ENCODE peak calls at places on chromosomes 7 and 10, in nine cellular contexts. Q is suprapubic skin; B is ELF-1; F is stimulated activated CD4-positive, alpha-beta T cell treated with anti-CD3 and anti-CD28 coated beads, Interleukin-4, amount 100 ng/mL, for 24 hours; E is endothelial cell; A is COLO829; T is neural crest cell; I is fibroblast of lung; U is spleen. O is an unnamed sample.

GRCh38 chr7:90349305-90349704 is 2.8 kb downstream of the GTPBP10 start:
- DNase-seq in U (no peak), F (no peak), T (no peak), E (no peak), B (peak; percentile 6), A (no peak), Q (no peak), I (no peak), O (no peak)

GRCh38 chr7:116395125-116395791 is 104.3 kb upstream of the CAV2 start:
- DNase-seq in T (no peak), I (peak; percentile 98), A (no peak), Q (no peak), E (peak; percentile 16), F (no peak), U (no peak), B (peak; percentile 23), O (no peak)

GRCh38 chr10:6045600-6046457 is 16.3 kb downstream of the IL2RA start:
- DNase-seq in F (peak; percentile 17), Q (no peak), E (no peak), A (no peak), B (no peak), I (no peak), T (no peak), U (no peak), O (no peak)

GRCh38 chr10:100828744-100829102 is 83.3 kb downstream of the PAX2 start:
- DNase-seq in A (no peak), I (no peak), Q (peak; percentile 48), B (peak; percentile 19), T (no peak), F (no peak), U (no peak), E (no peak), O (no peak)

GRCh38 chr7:77923419-77923818 is 124.8 kb downstream of the PHTF2 start:
- DNase-seq in A (no peak), E (no peak), I (peak; percentile 4), B (no peak), T (no peak), F (no peak), U (no peak), Q (no peak), O (no peak)

GRCh38 chr10:120671491-120671890 is 179.7 kb upstream of the WDR11 start:
- DNase-seq in F (no peak), A (no peak), Q (no peak), B (peak; percentile 59), E (no peak), I (no peak), T (no peak), U (no peak), O (no peak)

GRCh38 chr10:131048595-131048994 is 262.9 kb downstream of the TCERG1L start:
- DNase-seq in B (peak; percentile 65), Q (no peak), F (no peak), U (peak; percentile 29), A (no peak), E (no peak), I (no peak), T (no peak), O (no peak)

GRCh38 chr10:106705576-106706526 is 458.7 kb downstream of the SORCS1 start:
- DNase-seq in U (no peak), I (peak; percentile 19), F (peak; percentile 23), Q (no peak), E (peak; percentile 77), A (peak; percentile 31), T (peak; percentile 81), B (peak; percentile 74), O (no peak)

GRCh38 chr10:16993186-16993585 is 136.4 kb downstream of the CUBN start:
- DNase-seq in Q (no peak), I (no peak), A (no peak), E (no peak), U (no peak), F (no peak), B (no peak), T (no peak), O (no peak)

GRCh38 chr7:120052884-120053382 is 220.0 kb upstream of the KCND2 start:
- DNase-seq in A (no peak), Q (no peak), F (no peak), U (no peak), E (no peak), I (peak; percentile 93), B (peak; percentile 32), T (no peak), O (peak; percentile 61)

O was measured in Right ventricle myocardium superior.